ENCODE peak calls at places on chromosome 15, in seven cellular contexts. K is right atrium auricular region; C is CD8-positive, alpha-beta T cell; J is NB4; M is ovary; A is GM12865; N is transverse colon. B is an unnamed sample.

GRCh38 chr15:93895976-93896770 is 335.2 kb upstream of the MCTP2 start:
- DNase-seq in C (no peak), K (no peak), J (no peak), N (no peak), A (no peak), M (no peak), B (no peak)

GRCh38 chr15:45919806-45920205 is 285.0 kb downstream of the SQOR start:
- DNase-seq in J (no peak), C (no peak), M (no peak), K (no peak), A (no peak), N (no peak), B (peak)

GRCh38 chr15:75924576-75924975 is 20.9 kb downstream of the FBXO22 start:
- DNase-seq in C (no peak), K (no peak), J (no peak), N (no peak), A (no peak), M (no peak), B (no peak)

GRCh38 chr15:70605606-70606410 is 157.6 kb downstream of the UACA start:
- DNase-seq in N (peak), C (no peak), M (peak), A (no peak), J (no peak), K (peak), B (peak)

GRCh38 chr15:39171944-39172368 is 408.9 kb upstream of the THBS1 start:
- DNase-seq in J (peak), K (peak), M (peak), A (peak), C (no peak), N (peak), B (peak)

GRCh38 chr15:31031471-31032064 is 40.1 kb upstream of the MTMR10 start:
- DNase-seq in J (no peak), A (peak), N (no peak), K (no peak), M (no peak), C (no peak), B (peak)

GRCh38 chr15:65954289-65954741 is 85.0 kb downstream of the RAB11A start:
- DNase-seq in N (no peak), A (no peak), M (no peak), K (no peak), J (peak), C (no peak), B (peak)

GRCh38 chr15:47820780-47821319 is 103.5 kb downstream of the SEMA6D start:
- DNase-seq in J (no peak), C (no peak), M (no peak), N (no peak), A (peak), K (no peak), B (peak)

GRCh38 chr15:55108448-55108847 is 88.3 kb downstream of the RSL24D1 start:
- DNase-seq in C (no peak), A (no peak), J (no peak), N (no peak), M (no peak), K (no peak), B (no peak)

GRCh38 chr15:59168536-59168935 is 38.1 kb upstream of the LDHAL6B start:
- DNase-seq in A (no peak), M (no peak), C (no peak), J (peak), N (no peak), K (no peak), B (peak)

GRCh38 chr15:33094336-33094735 is 100.2 kb downstream of the FMN1 start:
- DNase-seq in A (no peak), N (no peak), M (no peak), K (no peak), C (no peak), J (no peak), B (peak)

GRCh38 chr15:77160562-77161481 is 89.9 kb upstream of the TSPAN3 start:
- DNase-seq in K (no peak), C (peak), N (peak), A (no peak), M (no peak), J (no peak), B (peak)

GRCh38 chr15:76328106-76328696 is 8.4 kb upstream of the ISL2 start:
- DNase-seq in N (no peak), C (no peak), J (no peak), M (no peak), A (no peak), K (no peak), B (no peak)

GRCh38 chr15:69304176-69304533 is 5.4 kb downstream of the PAQR5 start:
- DNase-seq in M (no peak), A (no peak), N (no peak), K (no peak), J (peak), C (no peak), B (peak)

GRCh38 chr15:66287461-66288055 is 5.8 kb upstream of the DIS3L start:
- DNase-seq in J (peak), C (no peak), K (no peak), N (no peak), A (peak), M (no peak), B (peak)

GRCh38 chr15:74417670-74418069 is 16.1 kb downstream of the SEMA7A start:
- DNase-seq in C (no peak), J (no peak), N (no peak), K (no peak), M (no peak), A (no peak), B (no peak)

GRCh38 chr15:42048821-42049200 is 28.0 kb upstream of the PLA2G4E start:
- DNase-seq in A (no peak), K (no peak), C (no peak), M (no peak), N (no peak), J (no peak), B (no peak)

GRCh38 chr15:74543583-74543982 is 2.6 kb downstream of the ARID3B start:
- DNase-seq in A (peak), C (peak), N (no peak), M (no peak), J (peak), K (no peak), B (no peak)

GRCh38 chr15:99718421-99718820 is 14.8 kb downstream of the LYSMD4 start:
- DNase-seq in C (no peak), K (no peak), M (no peak), J (no peak), A (no peak), N (no peak), B (no peak)

GRCh38 chr15:58182460-58183163 is 44.4 kb downstream of the AQP9 start:
- DNase-seq in J (peak), K (no peak), M (peak), A (peak), N (peak), C (peak), B (peak)

GRCh38 chr15:95247068-95247984 is 1016.0 kb downstream of the MCTP2 start:
- DNase-seq in K (no peak), N (no peak), A (no peak), J (no peak), C (no peak), M (no peak), B (peak)

GRCh38 chr15:99438691-99439523 is 126.9 kb upstream of the MEF2A start:
- DNase-seq in C (peak), M (peak), N (peak), A (no peak), J (no peak), K (peak), B (no peak)

GRCh38 chr15:85690546-85691226 is 104.0 kb downstream of the KLHL25 start:
- DNase-seq in J (peak), N (no peak), M (no peak), A (peak), C (peak), K (no peak), B (no peak)

GRCh38 chr15:31489801-31490646 is 163.4 kb downstream of the KLF13 start:
- DNase-seq in K (peak), N (peak), J (peak), M (no peak), C (no peak), A (peak), B (peak)

GRCh38 chr15:26772588-26773484 is at the start of gene GABRB3:
- DNase-seq in A (no peak), N (no peak), J (no peak), K (no peak), C (no peak), M (peak), B (peak)

GRCh38 chr15:25830844-25831443 is 32.2 kb downstream of the ATP10A start:
- DNase-seq in J (no peak), C (no peak), K (peak), M (peak), N (peak), A (no peak), B (peak)

GRCh38 chr15:98530570-98530969 is 117.8 kb upstream of the IGF1R start:
- DNase-seq in N (no peak), C (no peak), A (peak), K (no peak), M (no peak), J (no peak), B (no peak)

GRCh38 chr15:62569460-62570404 is 404.6 kb upstream of the C2CD4B start:
- DNase-seq in J (peak), M (peak), C (no peak), A (no peak), N (peak), K (peak), B (peak)

GRCh38 chr15:63598467-63599400 is 1.5 kb downstream of the FBXL22 start:
- DNase-seq in M (peak), A (no peak), C (no peak), J (no peak), N (peak), K (no peak), B (no peak)

GRCh38 chr15:63596666-63597032 is 538 bp upstream of the FBXL22 start:
- DNase-seq in C (no peak), K (no peak), J (no peak), M (no peak), A (no peak), N (no peak), B (peak)

GRCh38 chr15:63597821-63598220 is 634 bp downstream of the FBXL22 start:
- DNase-seq in M (peak), N (no peak), C (no peak), A (no peak), J (no peak), K (no peak), B (no peak)

GRCh38 chr15:63595688-63596087 is 1.5 kb upstream of the FBXL22 start:
- DNase-seq in J (no peak), M (no peak), N (no peak), K (no peak), A (no peak), C (no peak), B (no peak)

GRCh38 chr15:63597033-63597790 is at the start of gene FBXL22:
- DNase-seq in N (peak), K (no peak), A (no peak), J (no peak), M (peak), C (no peak), B (peak)
- H3K4me3 ChIP-seq in N (peak), K (peak), A (no peak), J (no peak), M (peak), C (no peak), B (no peak)

DNA sequence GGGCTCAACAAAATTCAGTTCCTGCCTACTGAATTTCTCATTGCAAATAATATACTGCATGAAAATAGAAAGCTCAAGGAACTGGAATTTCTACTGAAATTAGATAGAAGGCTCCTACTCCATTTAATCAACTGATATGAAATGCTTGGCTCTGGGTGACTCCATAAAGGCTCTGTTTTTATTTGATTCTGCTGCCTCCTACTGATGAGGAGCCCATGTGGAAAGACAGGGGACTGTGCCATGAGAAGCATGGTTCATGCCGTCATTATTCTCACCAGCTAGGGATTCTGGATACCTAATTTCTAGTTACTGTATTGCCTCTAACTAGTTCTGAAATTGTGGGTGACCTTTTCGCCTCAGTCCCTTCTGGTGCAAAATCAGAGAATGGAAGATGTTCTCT is 366.2 kb upstream of the DPH6 start:
- DNase-seq in C (no peak), K (no peak), M (no peak), N (no peak), J (no peak), A (no peak), B (peak)
- TF ChIP-seq CTCF in C (no peak), K (peak), M (no peak), N (no peak), J (no peak), A (no peak), B (peak)

DNA sequence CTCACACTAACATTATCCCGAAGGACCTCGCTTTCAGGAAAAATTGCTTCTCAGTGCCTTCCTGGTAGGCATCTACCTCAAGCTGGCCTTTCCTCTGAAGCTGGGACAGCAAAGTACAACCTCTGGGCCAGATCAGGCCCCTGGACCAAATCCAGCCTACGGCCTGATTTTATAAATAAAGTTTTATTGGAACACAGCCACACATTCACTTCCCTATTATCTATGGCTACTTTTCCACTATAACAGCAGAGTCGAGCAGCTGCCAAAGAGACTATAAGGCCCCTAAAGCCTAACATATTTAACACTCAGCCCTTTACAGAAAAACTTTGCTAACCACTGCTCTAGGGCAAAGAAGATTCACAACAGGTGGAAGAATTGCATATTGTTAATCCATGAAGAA is 554.3 kb downstream of the NTRK3 start:
- DNase-seq in C (no peak), A (no peak), K (no peak), N (no peak), J (no peak), M (no peak), B (no peak)
- H3K4me3 ChIP-seq in C (no peak), A (no peak), K (no peak), N (no peak), J (no peak), M (no peak), B (no peak)

GRCh38 chr15:92043283-92043682 is 189.8 kb downstream of the SLCO3A1 start:
- DNase-seq in M (no peak), J (no peak), A (no peak), N (no peak), C (no peak), K (no peak), B (no peak)
- TF ChIP-seq CTCF in M (no peak), J (no peak), A (no peak), N (no peak), C (no peak), K (no peak), B (no peak)

GRCh38 chr15:90003736-90004135 is 2.6 kb downstream of the ZNF710 start:
- DNase-seq in K (no peak), N (no peak), A (no peak), C (no peak), M (no peak), J (no peak), B (no peak)
- H3K4me3 ChIP-seq in K (no peak), N (no peak), A (peak), C (no peak), M (no peak), J (peak), B (no peak)

GRCh38 chr15:100735654-100736053 is 133.3 kb downstream of the ASB7 start:
- DNase-seq in M (no peak), C (no peak), A (no peak), J (no peak), K (no peak), N (no peak), B (no peak)
- TF ChIP-seq CTCF in M (no peak), C (no peak), A (no peak), J (no peak), K (no peak), N (no peak), B (no peak)

DNA sequence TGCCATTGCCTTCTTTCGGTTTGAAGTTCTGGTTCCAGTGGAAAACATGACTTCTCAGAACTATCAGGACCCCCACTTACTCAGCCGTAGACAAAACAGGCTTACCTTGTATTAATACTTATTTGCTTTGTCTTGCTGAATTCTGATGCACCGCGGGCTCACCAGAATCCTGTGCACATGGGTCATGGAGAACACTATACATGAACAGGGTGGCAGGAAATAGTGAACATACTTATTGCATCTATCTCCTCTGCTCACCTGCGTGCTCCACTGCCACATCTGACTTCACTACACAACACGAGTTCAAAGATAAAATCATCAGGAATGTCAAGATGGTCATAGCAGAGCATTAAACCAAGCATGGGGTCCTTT is 10.7 kb upstream of the MAPK6 start:
- DNase-seq in K (peak), A (no peak), J (no peak), M (no peak), N (no peak), C (no peak), B (no peak)
- H3K4me3 ChIP-seq in K (no peak), A (no peak), J (no peak), M (no peak), N (no peak), C (no peak), B (no peak)

GRCh38 chr15:78315686-78316085 is 16.3 kb upstream of the SKIC8 start:
- DNase-seq in C (no peak), N (peak), J (peak), K (no peak), A (peak), M (peak), B (no peak)

GRCh38 chr15:78316211-78317077 is 17.0 kb upstream of the SKIC8 start:
- DNase-seq in C (no peak), A (peak), J (no peak), M (no peak), K (no peak), N (peak), B (no peak)

GRCh38 chr15:78320173-78320572 is 20.0 kb upstream of the CRABP1 start:
- DNase-seq in N (no peak), J (no peak), K (no peak), A (no peak), M (no peak), C (no peak), B (no peak)

GRCh38 chr15:78319588-78319987 is 20.2 kb upstream of the SKIC8 start:
- DNase-seq in N (no peak), K (no peak), C (no peak), M (no peak), J (no peak), A (no peak), B (no peak)

DNA sequence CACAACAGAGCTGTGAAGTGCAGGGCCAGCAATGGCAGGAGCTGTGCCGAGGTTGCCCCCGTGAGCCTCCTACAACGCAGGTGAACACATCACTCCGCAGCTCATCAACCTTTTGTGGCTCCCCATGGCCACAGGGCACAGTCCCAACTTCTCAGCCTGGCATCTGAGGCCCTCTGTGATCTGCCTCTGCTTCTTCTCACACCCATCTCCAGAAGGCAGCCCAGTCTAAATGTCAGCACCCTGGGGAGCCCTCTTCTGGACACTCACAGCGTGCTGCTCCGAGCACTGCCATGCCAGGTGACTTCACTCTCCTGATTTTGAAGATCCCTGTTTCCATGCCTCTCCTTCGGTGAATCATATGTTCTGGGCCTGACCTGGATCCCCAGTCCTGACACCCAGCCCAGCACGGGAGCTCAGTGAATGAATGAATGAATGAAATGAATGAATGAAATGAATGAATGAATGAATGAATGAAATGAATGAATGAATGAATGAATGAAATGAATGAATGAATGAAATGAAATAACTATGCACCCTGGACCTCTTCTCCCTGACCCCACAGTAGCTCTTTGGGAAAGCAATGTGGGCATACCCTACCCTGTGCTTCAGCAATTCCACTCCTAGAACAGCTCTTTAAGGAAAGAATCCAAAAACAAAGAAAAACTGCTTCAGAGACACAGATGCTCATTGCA is 17.9 kb upstream of the SKIC8 start:
- DNase-seq in K (no peak), J (peak), C (no peak), A (no peak), N (peak), M (no peak), B (peak)
- TF ChIP-seq CTCF in K (peak), J (peak), C (no peak), A (no peak), N (no peak), M (no peak), B (no peak)